ENCODE peak calls at places on chromosomes 16 and 17, in ten cellular contexts. One of them, this sample, is unnamed. For H3K27me3, the result is how much of the 10 kb centered on the place peaks cover.

GRCh38 chr17:82937411-82938371 is 97.9 kb upstream of the ZNF750 start:
- DNase-seq in pancreas: no peak
- DNase-seq in neural progenitor cell: no peak
- DNase-seq in vagina: no peak
- DNase-seq in HCT116: no peak
- DNase-seq in CD8-positive, alpha-beta T cell: no peak
- DNase-seq in cardiac muscle cell: no peak
- DNase-seq in brain microvascular endothelial cell: no peak
- DNase-seq in dorsolateral prefrontal cortex: no peak
- DNase-seq in PC-3: no peak
- DNase-seq in this sample: no peak

GRCh38 chr17:49522329-49522890 is 27.3 kb downstream of the NGFR start:
- DNase-seq in neural progenitor cell: no peak
- DNase-seq in brain microvascular endothelial cell: no peak
- DNase-seq in CD8-positive, alpha-beta T cell: no peak
- DNase-seq in vagina: no peak
- DNase-seq in PC-3: no peak
- DNase-seq in HCT116: no peak
- DNase-seq in pancreas: no peak
- DNase-seq in cardiac muscle cell: no peak
- DNase-seq in dorsolateral prefrontal cortex: no peak
- DNase-seq in this sample: no peak

GRCh38 chr17:8060274-8060673 is 21.4 kb downstream of the ALOX15B start:
- DNase-seq in cardiac muscle cell: peak
- DNase-seq in neural progenitor cell: peak
- DNase-seq in pancreas: peak
- DNase-seq in HCT116: peak
- DNase-seq in PC-3: peak
- DNase-seq in CD8-positive, alpha-beta T cell: peak
- DNase-seq in vagina: no peak
- DNase-seq in dorsolateral prefrontal cortex: peak
- DNase-seq in brain microvascular endothelial cell: peak
- DNase-seq in this sample: no peak

GRCh38 chr17:42276609-42277341 is 584 bp upstream of the STAT5B start:
- DNase-seq in vagina: peak
- DNase-seq in brain microvascular endothelial cell: peak
- DNase-seq in CD8-positive, alpha-beta T cell: peak
- DNase-seq in pancreas: peak
- DNase-seq in dorsolateral prefrontal cortex: no peak
- DNase-seq in cardiac muscle cell: peak
- DNase-seq in PC-3: no peak
- DNase-seq in HCT116: no peak
- DNase-seq in neural progenitor cell: peak
- DNase-seq in this sample: no peak

GRCh38 chr16:88380619-88381018 is 2.1 kb upstream of the ZNF469 start:
- DNase-seq in vagina: no peak
- DNase-seq in CD8-positive, alpha-beta T cell: no peak
- DNase-seq in HCT116: no peak
- DNase-seq in pancreas: no peak
- DNase-seq in PC-3: no peak
- DNase-seq in dorsolateral prefrontal cortex: no peak
- DNase-seq in cardiac muscle cell: no peak
- DNase-seq in neural progenitor cell: no peak
- DNase-seq in brain microvascular endothelial cell: no peak
- DNase-seq in this sample: no peak

GRCh38 chr17:77817953-77818352 is 140.6 kb upstream of the TNRC6C start:
- DNase-seq in CD8-positive, alpha-beta T cell: no peak
- DNase-seq in dorsolateral prefrontal cortex: no peak
- DNase-seq in vagina: no peak
- DNase-seq in pancreas: no peak
- DNase-seq in cardiac muscle cell: no peak
- DNase-seq in PC-3: no peak
- DNase-seq in HCT116: no peak
- DNase-seq in neural progenitor cell: peak
- DNase-seq in brain microvascular endothelial cell: no peak
- DNase-seq in this sample: no peak

GRCh38 chr17:69523252-69523861 is 108.9 kb downstream of the MAP2K6 start:
- DNase-seq in HCT116: peak
- DNase-seq in neural progenitor cell: peak
- DNase-seq in cardiac muscle cell: peak
- DNase-seq in pancreas: no peak
- DNase-seq in dorsolateral prefrontal cortex: no peak
- DNase-seq in vagina: no peak
- DNase-seq in PC-3: peak
- DNase-seq in brain microvascular endothelial cell: peak
- DNase-seq in CD8-positive, alpha-beta T cell: no peak
- DNase-seq in this sample: no peak

GRCh38 chr16:27455700-27456099 is 53.7 kb downstream of the IL21R start:
- DNase-seq in HCT116: no peak
- DNase-seq in neural progenitor cell: no peak
- DNase-seq in brain microvascular endothelial cell: peak
- DNase-seq in cardiac muscle cell: no peak
- DNase-seq in CD8-positive, alpha-beta T cell: no peak
- DNase-seq in dorsolateral prefrontal cortex: no peak
- DNase-seq in vagina: no peak
- DNase-seq in pancreas: no peak
- DNase-seq in PC-3: no peak
- DNase-seq in this sample: no peak

GRCh38 chr17:27600471-27600870 is 30.5 kb upstream of the LGALS9 start:
- DNase-seq in PC-3: no peak
- DNase-seq in CD8-positive, alpha-beta T cell: no peak
- DNase-seq in cardiac muscle cell: no peak
- DNase-seq in pancreas: no peak
- DNase-seq in brain microvascular endothelial cell: no peak
- DNase-seq in neural progenitor cell: no peak
- DNase-seq in HCT116: no peak
- DNase-seq in vagina: no peak
- DNase-seq in dorsolateral prefrontal cortex: no peak
- DNase-seq in this sample: no peak

GRCh38 chr17:50182783-50183438 is 17.1 kb downstream of the SGCA start:
- DNase-seq in brain microvascular endothelial cell: no peak
- DNase-seq in dorsolateral prefrontal cortex: no peak
- DNase-seq in vagina: no peak
- DNase-seq in PC-3: no peak
- DNase-seq in HCT116: no peak
- DNase-seq in pancreas: no peak
- DNase-seq in CD8-positive, alpha-beta T cell: no peak
- DNase-seq in cardiac muscle cell: no peak
- DNase-seq in neural progenitor cell: no peak
- DNase-seq in this sample: no peak

GRCh38 chr16:80948886-80949502 is 57.7 kb downstream of the CMC2 start:
- DNase-seq in vagina: no peak
- DNase-seq in dorsolateral prefrontal cortex: peak
- DNase-seq in cardiac muscle cell: peak
- DNase-seq in neural progenitor cell: peak
- DNase-seq in HCT116: peak
- DNase-seq in PC-3: peak
- DNase-seq in brain microvascular endothelial cell: no peak
- DNase-seq in pancreas: no peak
- DNase-seq in CD8-positive, alpha-beta T cell: peak
- DNase-seq in this sample: peak

GRCh38 chr17:67912656-67913055 is 83.6 kb downstream of the C17orf58 start:
- DNase-seq in brain microvascular endothelial cell: no peak
- DNase-seq in HCT116: no peak
- DNase-seq in PC-3: no peak
- DNase-seq in neural progenitor cell: no peak
- DNase-seq in vagina: no peak
- DNase-seq in CD8-positive, alpha-beta T cell: no peak
- DNase-seq in pancreas: no peak
- DNase-seq in dorsolateral prefrontal cortex: no peak
- DNase-seq in cardiac muscle cell: no peak
- DNase-seq in this sample: no peak

GRCh38 chr17:39100530-39100929 is 50.9 kb downstream of the PLXDC1 start:
- DNase-seq in HCT116: no peak
- DNase-seq in PC-3: no peak
- DNase-seq in brain microvascular endothelial cell: no peak
- DNase-seq in pancreas: no peak
- DNase-seq in neural progenitor cell: no peak
- DNase-seq in dorsolateral prefrontal cortex: no peak
- DNase-seq in CD8-positive, alpha-beta T cell: no peak
- DNase-seq in vagina: no peak
- DNase-seq in cardiac muscle cell: no peak
- DNase-seq in this sample: no peak

GRCh38 chr16:10878644-10879498 is 1.9 kb downstream of the CIITA start:
- DNase-seq in HCT116: no peak
- DNase-seq in pancreas: peak
- DNase-seq in vagina: no peak
- DNase-seq in CD8-positive, alpha-beta T cell: no peak
- DNase-seq in dorsolateral prefrontal cortex: no peak
- DNase-seq in PC-3: peak
- DNase-seq in brain microvascular endothelial cell: peak
- DNase-seq in cardiac muscle cell: no peak
- DNase-seq in neural progenitor cell: peak
- DNase-seq in this sample: peak

GRCh38 chr16:69404275-69404805 is 18.5 kb upstream of the TERF2 start:
- DNase-seq in neural progenitor cell: peak
- DNase-seq in pancreas: peak
- DNase-seq in vagina: no peak
- DNase-seq in dorsolateral prefrontal cortex: no peak
- DNase-seq in brain microvascular endothelial cell: no peak
- DNase-seq in CD8-positive, alpha-beta T cell: no peak
- DNase-seq in cardiac muscle cell: peak
- DNase-seq in PC-3: no peak
- DNase-seq in HCT116: peak
- DNase-seq in this sample: no peak

GRCh38 chr16:88913001-88913612 is 46.6 kb upstream of the PABPN1L start:
- DNase-seq in cardiac muscle cell: no peak
- DNase-seq in vagina: no peak
- DNase-seq in PC-3: no peak
- DNase-seq in CD8-positive, alpha-beta T cell: no peak
- DNase-seq in HCT116: no peak
- DNase-seq in neural progenitor cell: no peak
- DNase-seq in dorsolateral prefrontal cortex: no peak
- DNase-seq in pancreas: no peak
- DNase-seq in brain microvascular endothelial cell: no peak
- DNase-seq in this sample: no peak

GRCh38 chr17:40479754-40480480 is 21.5 kb downstream of the TNS4 start:
- DNase-seq in neural progenitor cell: no peak
- DNase-seq in brain microvascular endothelial cell: no peak
- DNase-seq in CD8-positive, alpha-beta T cell: peak
- DNase-seq in HCT116: no peak
- DNase-seq in vagina: no peak
- DNase-seq in PC-3: peak
- DNase-seq in cardiac muscle cell: no peak
- DNase-seq in pancreas: no peak
- DNase-seq in dorsolateral prefrontal cortex: no peak
- DNase-seq in this sample: no peak

GRCh38 chr16:12815361-12815760 is 11.7 kb upstream of the CPPED1 start:
- DNase-seq in neural progenitor cell: no peak
- DNase-seq in HCT116: no peak
- DNase-seq in CD8-positive, alpha-beta T cell: no peak
- DNase-seq in vagina: no peak
- DNase-seq in cardiac muscle cell: no peak
- DNase-seq in brain microvascular endothelial cell: no peak
- DNase-seq in pancreas: no peak
- DNase-seq in dorsolateral prefrontal cortex: no peak
- DNase-seq in PC-3: no peak
- DNase-seq in this sample: no peak

DNA sequence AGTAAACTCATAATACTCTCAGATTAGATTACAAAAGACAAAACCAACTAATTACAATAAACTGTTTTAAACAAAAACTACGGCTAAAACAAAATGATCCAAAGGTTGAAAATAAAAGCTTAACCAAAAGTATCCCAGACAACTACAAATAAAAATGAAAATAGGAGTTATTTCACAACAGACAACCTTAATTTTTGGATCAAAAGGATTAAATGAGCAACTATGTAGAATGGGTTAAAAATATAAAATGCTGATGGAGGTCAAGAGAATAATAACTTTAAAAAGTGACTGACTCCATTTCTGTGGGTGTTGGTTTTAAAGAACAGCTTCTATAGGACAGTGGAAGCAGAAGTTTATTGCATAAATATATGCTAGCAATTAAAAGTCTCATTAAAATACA is 28.6 kb downstream of the METTL16 start:
- DNase-seq in HCT116: no peak
- DNase-seq in dorsolateral prefrontal cortex: no peak
- DNase-seq in CD8-positive, alpha-beta T cell: no peak
- DNase-seq in pancreas: no peak
- DNase-seq in PC-3: no peak
- DNase-seq in neural progenitor cell: no peak
- DNase-seq in vagina: no peak
- DNase-seq in brain microvascular endothelial cell: no peak
- DNase-seq in cardiac muscle cell: no peak
- DNase-seq in this sample: no peak
- TF ChIP-seq CTCF in HCT116: no peak
- TF ChIP-seq CTCF in dorsolateral prefrontal cortex: no peak
- TF ChIP-seq CTCF in CD8-positive, alpha-beta T cell: no peak
- TF ChIP-seq CTCF in pancreas: no peak
- TF ChIP-seq CTCF in PC-3: no peak
- TF ChIP-seq CTCF in neural progenitor cell: no peak
- TF ChIP-seq CTCF in vagina: no peak
- TF ChIP-seq CTCF in brain microvascular endothelial cell: no peak
- TF ChIP-seq CTCF in cardiac muscle cell: no peak
- TF ChIP-seq CTCF in this sample: no peak

GRCh38 chr17:80498242-80498919 is 22.0 kb upstream of the NPTX1 start:
- DNase-seq in pancreas: no peak
- DNase-seq in brain microvascular endothelial cell: peak
- DNase-seq in vagina: no peak
- DNase-seq in dorsolateral prefrontal cortex: no peak
- DNase-seq in PC-3: no peak
- DNase-seq in neural progenitor cell: peak
- DNase-seq in HCT116: no peak
- DNase-seq in cardiac muscle cell: no peak
- DNase-seq in CD8-positive, alpha-beta T cell: no peak
- DNase-seq in this sample: no peak
- H3K4me3 ChIP-seq in pancreas: no peak
- H3K4me3 ChIP-seq in brain microvascular endothelial cell: no peak
- H3K4me3 ChIP-seq in vagina: no peak
- H3K4me3 ChIP-seq in dorsolateral prefrontal cortex: no peak
- H3K4me3 ChIP-seq in PC-3: no peak
- H3K4me3 ChIP-seq in neural progenitor cell: no peak
- H3K4me3 ChIP-seq in HCT116: no peak
- H3K4me3 ChIP-seq in cardiac muscle cell: no peak
- H3K4me3 ChIP-seq in CD8-positive, alpha-beta T cell: no peak
- H3K4me3 ChIP-seq in this sample: no peak

DNA sequence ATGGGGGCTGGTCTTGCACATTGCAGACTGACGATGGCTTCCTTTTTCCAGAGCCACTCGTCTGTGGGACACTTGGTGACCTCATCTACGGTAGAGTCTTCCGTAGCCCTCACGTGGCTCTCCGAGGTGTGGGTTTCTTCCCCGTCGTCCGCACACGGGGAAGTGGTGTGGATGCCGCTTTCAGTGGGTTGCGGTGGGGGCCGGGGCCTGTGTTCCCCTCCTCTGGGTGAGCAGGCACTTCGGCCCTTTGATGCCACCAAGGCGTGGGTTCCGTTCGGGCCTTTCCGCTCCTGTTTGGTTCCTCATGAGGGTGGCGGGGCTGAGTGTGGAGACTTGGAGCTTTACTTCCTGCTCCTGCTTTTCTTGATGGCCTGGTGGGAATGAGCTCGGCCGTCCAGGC is 21.4 kb downstream of the BAIAP2 start:
- DNase-seq in brain microvascular endothelial cell: no peak
- DNase-seq in CD8-positive, alpha-beta T cell: no peak
- DNase-seq in vagina: no peak
- DNase-seq in pancreas: no peak
- DNase-seq in cardiac muscle cell: no peak
- DNase-seq in PC-3: no peak
- DNase-seq in HCT116: no peak
- DNase-seq in dorsolateral prefrontal cortex: no peak
- DNase-seq in neural progenitor cell: no peak
- DNase-seq in this sample: no peak
- H3K27me3 ChIP-seq in brain microvascular endothelial cell: under half
- H3K27me3 ChIP-seq in CD8-positive, alpha-beta T cell: under half
- H3K27me3 ChIP-seq in vagina: under half
- H3K27me3 ChIP-seq in pancreas: under half
- H3K27me3 ChIP-seq in cardiac muscle cell: under half
- H3K27me3 ChIP-seq in PC-3: under half
- H3K27me3 ChIP-seq in HCT116: under half
- H3K27me3 ChIP-seq in dorsolateral prefrontal cortex: under half
- H3K27me3 ChIP-seq in neural progenitor cell: under half
- H3K27me3 ChIP-seq in this sample: under half

GRCh38 chr16:47258874-47259461 is 115.2 kb upstream of the NETO2 start:
- DNase-seq in neural progenitor cell: peak
- DNase-seq in HCT116: peak
- DNase-seq in PC-3: peak
- DNase-seq in brain microvascular endothelial cell: peak
- DNase-seq in pancreas: no peak
- DNase-seq in CD8-positive, alpha-beta T cell: no peak
- DNase-seq in dorsolateral prefrontal cortex: no peak
- DNase-seq in cardiac muscle cell: peak
- DNase-seq in vagina: no peak
- DNase-seq in this sample: no peak
- TF ChIP-seq CTCF in neural progenitor cell: peak
- TF ChIP-seq CTCF in HCT116: peak
- TF ChIP-seq CTCF in PC-3: peak
- TF ChIP-seq CTCF in brain microvascular endothelial cell: peak
- TF ChIP-seq CTCF in pancreas: no peak
- TF ChIP-seq CTCF in CD8-positive, alpha-beta T cell: peak
- TF ChIP-seq CTCF in dorsolateral prefrontal cortex: peak
- TF ChIP-seq CTCF in cardiac muscle cell: peak
- TF ChIP-seq CTCF in vagina: no peak
- TF ChIP-seq CTCF in this sample: peak

This sample was measured in GM06990.